ENCODE peak calls at places on chromosomes 6 and 20, in ten cellular contexts. One of them, this sample, is unnamed.
A peak's percentile ranks its signal among the peaks of the same experiment; 100 is the strongest.

GRCh38 chr6:42452171-42453026 is 673 bp upstream of the TRERF1 start:
- DNase-seq in HFFc6: peak; percentile 54
- DNase-seq in nucleus accumbens: peak; percentile 47
- DNase-seq in NCI-H2029: peak; percentile 78
- DNase-seq in SK-N-SH: peak; percentile 88
- DNase-seq in stimulated activated CD4-positive, alpha-beta T cell treated with anti-CD3 and anti-CD28 coated beads, Interleukin-1b, Interleukin-23, amount 100 ng/mL, for 24 hours: no peak
- DNase-seq in HAP-1: peak; percentile 79
- DNase-seq in fibroblast of lung: peak; percentile 81
- DNase-seq in Caki2: peak; percentile 86
- DNase-seq in PC-3: peak; percentile 76
- DNase-seq in this sample: peak; percentile 90

GRCh38 chr6:144234399-144234798 is 50.7 kb upstream of the UTRN start:
- DNase-seq in nucleus accumbens: no peak
- DNase-seq in fibroblast of lung: no peak
- DNase-seq in PC-3: no peak
- DNase-seq in stimulated activated CD4-positive, alpha-beta T cell treated with anti-CD3 and anti-CD28 coated beads, Interleukin-1b, Interleukin-23, amount 100 ng/mL, for 24 hours: no peak
- DNase-seq in HAP-1: no peak
- DNase-seq in HFFc6: no peak
- DNase-seq in NCI-H2029: no peak
- DNase-seq in Caki2: no peak
- DNase-seq in SK-N-SH: no peak
- DNase-seq in this sample: no peak

GRCh38 chr6:75101896-75102680 is 103.8 kb downstream of the COL12A1 start:
- DNase-seq in stimulated activated CD4-positive, alpha-beta T cell treated with anti-CD3 and anti-CD28 coated beads, Interleukin-1b, Interleukin-23, amount 100 ng/mL, for 24 hours: no peak
- DNase-seq in HAP-1: no peak
- DNase-seq in Caki2: no peak
- DNase-seq in nucleus accumbens: no peak
- DNase-seq in PC-3: no peak
- DNase-seq in fibroblast of lung: peak; percentile 82
- DNase-seq in SK-N-SH: no peak
- DNase-seq in NCI-H2029: no peak
- DNase-seq in HFFc6: peak; percentile 45
- DNase-seq in this sample: no peak

GRCh38 chr20:16314722-16315121 is 258.5 kb downstream of the KIF16B start:
- DNase-seq in SK-N-SH: no peak
- DNase-seq in PC-3: no peak
- DNase-seq in nucleus accumbens: no peak
- DNase-seq in HAP-1: no peak
- DNase-seq in NCI-H2029: no peak
- DNase-seq in HFFc6: no peak
- DNase-seq in stimulated activated CD4-positive, alpha-beta T cell treated with anti-CD3 and anti-CD28 coated beads, Interleukin-1b, Interleukin-23, amount 100 ng/mL, for 24 hours: no peak
- DNase-seq in Caki2: no peak
- DNase-seq in fibroblast of lung: no peak
- DNase-seq in this sample: no peak

GRCh38 chr20:36092424-36093024 is 62.0 kb upstream of the EPB41L1 start:
- DNase-seq in fibroblast of lung: peak; percentile 25
- DNase-seq in NCI-H2029: no peak
- DNase-seq in HAP-1: no peak
- DNase-seq in nucleus accumbens: peak; percentile 19
- DNase-seq in stimulated activated CD4-positive, alpha-beta T cell treated with anti-CD3 and anti-CD28 coated beads, Interleukin-1b, Interleukin-23, amount 100 ng/mL, for 24 hours: no peak
- DNase-seq in PC-3: peak; percentile 25
- DNase-seq in HFFc6: no peak
- DNase-seq in Caki2: peak; percentile 49
- DNase-seq in SK-N-SH: peak; percentile 85
- DNase-seq in this sample: no peak

GRCh38 chr20:54208492-54209044 is 681 bp downstream of the PFDN4 start:
- DNase-seq in NCI-H2029: no peak
- DNase-seq in HAP-1: peak; percentile 7
- DNase-seq in HFFc6: peak; percentile 52
- DNase-seq in Caki2: peak; percentile 56
- DNase-seq in SK-N-SH: peak; percentile 50
- DNase-seq in stimulated activated CD4-positive, alpha-beta T cell treated with anti-CD3 and anti-CD28 coated beads, Interleukin-1b, Interleukin-23, amount 100 ng/mL, for 24 hours: no peak
- DNase-seq in fibroblast of lung: peak; percentile 68
- DNase-seq in nucleus accumbens: no peak
- DNase-seq in PC-3: peak; percentile 59
- DNase-seq in this sample: no peak

GRCh38 chr6:112235956-112236355 is 18.4 kb downstream of the LAMA4 start:
- DNase-seq in NCI-H2029: no peak
- DNase-seq in stimulated activated CD4-positive, alpha-beta T cell treated with anti-CD3 and anti-CD28 coated beads, Interleukin-1b, Interleukin-23, amount 100 ng/mL, for 24 hours: peak; percentile 21
- DNase-seq in fibroblast of lung: peak; percentile 78
- DNase-seq in Caki2: no peak
- DNase-seq in nucleus accumbens: no peak
- DNase-seq in HFFc6: peak; percentile 40
- DNase-seq in HAP-1: no peak
- DNase-seq in PC-3: no peak
- DNase-seq in SK-N-SH: no peak
- DNase-seq in this sample: no peak

GRCh38 chr6:36970892-36971842 is 14.8 kb downstream of the MTCH1 start:
- DNase-seq in HAP-1: no peak
- DNase-seq in Caki2: no peak
- DNase-seq in PC-3: no peak
- DNase-seq in nucleus accumbens: no peak
- DNase-seq in fibroblast of lung: no peak
- DNase-seq in SK-N-SH: no peak
- DNase-seq in stimulated activated CD4-positive, alpha-beta T cell treated with anti-CD3 and anti-CD28 coated beads, Interleukin-1b, Interleukin-23, amount 100 ng/mL, for 24 hours: no peak
- DNase-seq in NCI-H2029: no peak
- DNase-seq in HFFc6: no peak
- DNase-seq in this sample: no peak

GRCh38 chr6:34043371-34043770 is 102.5 kb downstream of the GRM4 start:
- DNase-seq in HFFc6: no peak
- DNase-seq in SK-N-SH: no peak
- DNase-seq in stimulated activated CD4-positive, alpha-beta T cell treated with anti-CD3 and anti-CD28 coated beads, Interleukin-1b, Interleukin-23, amount 100 ng/mL, for 24 hours: no peak
- DNase-seq in HAP-1: no peak
- DNase-seq in PC-3: no peak
- DNase-seq in Caki2: no peak
- DNase-seq in fibroblast of lung: no peak
- DNase-seq in nucleus accumbens: no peak
- DNase-seq in NCI-H2029: no peak
- DNase-seq in this sample: no peak

GRCh38 chr6:39276379-39276995 is 37.7 kb downstream of the KCNK17 start:
- DNase-seq in SK-N-SH: no peak
- DNase-seq in HAP-1: no peak
- DNase-seq in stimulated activated CD4-positive, alpha-beta T cell treated with anti-CD3 and anti-CD28 coated beads, Interleukin-1b, Interleukin-23, amount 100 ng/mL, for 24 hours: no peak
- DNase-seq in NCI-H2029: no peak
- DNase-seq in PC-3: no peak
- DNase-seq in Caki2: no peak
- DNase-seq in HFFc6: no peak
- DNase-seq in fibroblast of lung: no peak
- DNase-seq in nucleus accumbens: no peak
- DNase-seq in this sample: no peak

This sample was measured in cardiac septum.